ENCODE peak calls at places on chromosomes 2 and 18, in nine cellular contexts. T, W, Y, F, L, Z, V, J and I are unnamed samples.

GRCh38 chr18:42141439-42141838 is 186.4 kb downstream of the PIK3C3 start:
- DNase-seq in T (no peak), W (no peak), Y (peak), F (no peak), L (no peak), Z (no peak), V (no peak), J (no peak), I (no peak)

GRCh38 chr2:27227501-27227900 is 10.3 kb downstream of the CAD start:
- DNase-seq in T (no peak), W (no peak), Y (no peak), F (no peak), L (no peak), Z (no peak), V (no peak), J (no peak), I (no peak)

GRCh38 chr2:226738821-226739507 is 60.7 kb downstream of the IRS1 start:
- DNase-seq in T (no peak), W (no peak), Y (no peak), F (no peak), L (no peak), Z (no peak), V (no peak), J (no peak), I (no peak)

GRCh38 chr2:167504695-167505094 is 616.4 kb downstream of the XIRP2 start:
- DNase-seq in T (no peak), W (no peak), Y (no peak), F (no peak), L (peak), Z (no peak), V (no peak), J (no peak), I (no peak)

GRCh38 chr2:239954166-239955085 is 70.7 kb downstream of the NDUFA10 start:
- DNase-seq in T (no peak), W (no peak), Y (peak), F (no peak), L (no peak), Z (no peak), V (no peak), J (no peak), I (no peak)

GRCh38 chr2:69164379-69164778 is 151.4 kb downstream of the ANTXR1 start:
- DNase-seq in T (no peak), W (no peak), Y (no peak), F (no peak), L (no peak), Z (no peak), V (no peak), J (no peak), I (no peak)

GRCh38 chr2:196434217-196434616 is 205.3 kb upstream of the CCDC150 start:
- DNase-seq in T (no peak), W (no peak), Y (no peak), F (no peak), L (no peak), Z (no peak), V (no peak), J (no peak), I (no peak)

GRCh38 chr2:182404102-182404501 is 22.7 kb downstream of the PDE1A start:
- DNase-seq in T (no peak), W (no peak), Y (no peak), F (no peak), L (no peak), Z (no peak), V (no peak), J (no peak), I (no peak)

GRCh38 chr18:78717051-78717765 is 262.4 kb upstream of the SALL3 start:
- DNase-seq in T (peak), W (no peak), Y (no peak), F (no peak), L (no peak), Z (no peak), V (no peak), J (no peak), I (no peak)